ENCODE peak calls at places on chromosome 19, in five cellular contexts. A, H, X, W and J are unnamed samples.

GRCh38 chr19:42279902-42280760 is 11.1 kb downstream of the CIC start:
- DNase-seq in A (peak; percentile 87), H (peak; percentile 88), X (peak; percentile 91), W (peak; percentile 95), J (peak; percentile 77)

GRCh38 chr19:30224689-30225606 is 147.2 kb upstream of the ZNF536 start:
- DNase-seq in A (no peak), H (no peak), X (peak; percentile 43), W (peak; percentile 70), J (peak; percentile 33)

GRCh38 chr19:51632126-51632525 is 1.9 kb upstream of the SIGLEC5 start:
- DNase-seq in A (no peak), H (no peak), X (no peak), W (no peak), J (no peak)

GRCh38 chr19:34519602-34520001 is 38.0 kb downstream of the WTIP start:
- DNase-seq in A (no peak), H (no peak), X (no peak), W (no peak), J (no peak)

GRCh38 chr19:11138659-11139526 is 16.7 kb downstream of the SPC24 start:
- DNase-seq in A (peak; percentile 54), H (peak; percentile 44), X (peak; percentile 49), W (peak; percentile 90), J (no peak)

GRCh38 chr19:33862991-33863390 is 66.3 kb downstream of the KCTD15 start:
- DNase-seq in A (no peak), H (no peak), X (no peak), W (no peak), J (no peak)

GRCh38 chr19:18898533-18899408 is 2.8 kb upstream of the CERS1 start:
- DNase-seq in A (no peak), H (no peak), X (no peak), W (no peak), J (no peak)

GRCh38 chr19:47609885-47610545 is 1.1 kb downstream of the BICRA start:
- DNase-seq in A (no peak), H (peak; percentile 48), X (peak; percentile 70), W (peak; percentile 75), J (peak; percentile 57)

GRCh38 chr19:29211562-29212416 is 1.2 kb downstream of the UQCRFS1 start:
- DNase-seq in A (no peak), H (no peak), X (no peak), W (no peak), J (no peak)

GRCh38 chr19:40282920-40283319 is 2.2 kb downstream of the AKT2 start:
- DNase-seq in A (no peak), H (no peak), X (no peak), W (no peak), J (no peak)

GRCh38 chr19:43639507-43640423 is at the start of gene CADM4:
- DNase-seq in A (no peak), H (peak; percentile 38), X (peak; percentile 66), W (peak; percentile 36), J (no peak)

GRCh38 chr19:50365434-50366306 is at the start of gene NAPSA:
- DNase-seq in A (no peak), H (no peak), X (no peak), W (no peak), J (no peak)

GRCh38 chr19:43464089-43464775 is 1.2 kb downstream of the LYPD3 start:
- DNase-seq in A (peak; percentile 48), H (peak; percentile 80), X (peak; percentile 79), W (peak; percentile 70), J (peak; percentile 61)

GRCh38 chr19:31285744-31286143 is 63.5 kb downstream of the TSHZ3 start:
- DNase-seq in A (no peak), H (no peak), X (no peak), W (no peak), J (no peak)

GRCh38 chr19:3073159-3073563 is 10.9 kb upstream of the TLE5 start:
- DNase-seq in A (no peak), H (no peak), X (no peak), W (peak; percentile 66), J (no peak)

DNA sequence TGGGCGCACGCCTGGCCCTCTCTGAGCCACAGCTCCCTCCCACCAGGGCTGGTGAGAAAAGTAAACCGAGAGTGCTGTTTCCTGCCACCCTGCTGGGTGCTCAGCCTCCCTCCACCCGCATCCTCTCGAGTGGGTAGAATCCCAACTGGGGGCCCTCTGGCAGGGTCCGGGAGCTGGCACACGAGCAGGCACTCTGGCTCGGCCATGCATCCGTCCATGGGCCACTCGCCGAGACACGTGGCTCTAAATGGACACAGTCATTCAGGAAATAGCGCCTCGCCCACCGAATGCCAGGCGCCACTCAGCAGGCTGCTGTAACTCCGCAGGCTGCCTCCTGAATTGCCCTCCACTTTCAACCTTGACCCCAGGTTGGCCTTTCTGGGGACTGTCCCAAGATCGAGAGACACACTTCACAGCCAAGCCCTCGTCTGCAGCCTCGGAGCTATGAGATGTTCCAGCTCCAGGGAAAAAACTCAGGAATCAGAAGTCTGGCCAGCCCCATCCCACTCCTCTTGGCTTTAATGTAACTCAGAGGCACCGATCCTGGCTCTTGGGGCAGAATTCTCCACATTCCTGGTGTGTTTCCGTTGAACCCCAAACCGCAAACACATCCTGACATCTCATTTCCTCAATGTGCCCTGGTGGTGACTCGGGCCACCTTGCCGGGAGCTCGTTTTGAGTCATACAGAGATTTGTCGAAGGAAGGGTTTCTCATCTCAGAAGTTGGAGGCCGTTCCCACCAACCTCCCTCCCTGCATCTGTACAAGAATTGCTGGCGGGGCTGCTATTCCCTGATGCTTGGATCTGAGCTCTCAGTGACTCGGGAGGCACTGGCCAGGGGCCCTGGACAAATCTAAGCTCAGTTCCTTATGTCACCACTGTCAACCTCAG is 14.1 kb downstream of the KLF2 start:
- DNase-seq in A (peak; percentile 60), H (no peak), X (no peak), W (no peak), J (no peak)
- TF ChIP-seq CTCF in A (peak; percentile 29), H (no peak), X (no peak), W (no peak), J (no peak)

GRCh38 chr19:44754743-44755066 is 6.2 kb downstream of the BCL3 start:
- DNase-seq in A (no peak), H (no peak), X (no peak), W (no peak), J (no peak)

GRCh38 chr19:44753932-44754742 is 5.6 kb downstream of the BCL3 start:
- DNase-seq in A (peak; percentile 87), H (peak; percentile 79), X (peak; percentile 65), W (peak; percentile 76), J (no peak)

GRCh38 chr19:44753619-44753931 is 5.1 kb downstream of the BCL3 start:
- DNase-seq in A (no peak), H (no peak), X (no peak), W (no peak), J (no peak)

GRCh38 chr19:44752123-44752815 is 3.8 kb downstream of the BCL3 start:
- DNase-seq in A (no peak), H (no peak), X (no peak), W (no peak), J (no peak)

DNA sequence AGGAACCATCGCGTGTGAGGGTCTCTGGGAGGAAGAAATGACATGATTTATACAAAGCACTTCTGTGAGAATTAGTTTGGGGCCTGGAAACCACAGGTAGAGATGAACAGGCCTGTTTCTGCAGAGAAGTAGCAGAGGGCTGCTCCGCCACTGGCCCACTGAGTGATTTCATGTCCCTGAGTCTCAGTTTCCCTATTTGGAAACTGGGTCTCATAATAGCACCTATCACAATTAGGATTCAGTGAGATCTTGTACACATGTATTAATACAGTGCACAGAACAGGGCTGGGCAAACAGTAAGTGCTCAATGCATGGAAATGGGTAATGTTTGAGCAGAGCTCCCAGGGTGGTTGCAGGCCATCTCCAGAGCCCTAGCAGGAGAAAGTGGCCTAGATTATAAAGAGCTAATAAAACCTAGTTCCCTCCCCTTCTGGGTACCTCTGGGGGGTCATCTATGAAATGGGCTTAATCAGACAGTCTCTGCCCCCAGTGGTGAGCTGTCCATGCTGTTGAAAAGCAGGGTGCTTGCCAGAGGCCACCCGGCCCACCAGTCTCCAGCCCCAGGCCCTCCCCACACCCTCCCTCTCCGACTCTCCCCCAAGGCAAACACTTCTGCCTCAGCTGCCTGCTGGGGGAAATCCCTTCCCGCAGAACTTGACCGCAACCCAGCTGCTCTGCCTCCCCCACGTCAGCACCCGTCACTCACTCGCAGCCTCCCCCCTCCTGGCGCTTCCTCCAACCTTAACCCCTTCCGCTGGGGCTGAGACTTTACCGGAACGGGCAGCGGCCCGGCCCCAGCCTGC is 4.5 kb downstream of the BCL3 start:
- DNase-seq in A (peak; percentile 80), H (peak; percentile 72), X (peak; percentile 70), W (peak; percentile 79), J (no peak)
- TF ChIP-seq CTCF in A (no peak), H (no peak), X (no peak), W (no peak), J (peak; percentile 9)

GRCh38 chr19:58516964-58517833 is 2.4 kb downstream of the ZBTB45 start:
- DNase-seq in A (no peak), H (peak; percentile 42), X (no peak), W (no peak), J (no peak)
- TF ChIP-seq CTCF in A (no peak), H (no peak), X (no peak), W (no peak), J (no peak)

GRCh38 chr19:46297700-46298476 is 1.0 kb downstream of the HIF3A start:
- DNase-seq in A (peak; percentile 47), H (peak; percentile 35), X (no peak), W (peak; percentile 39), J (no peak)
- TF ChIP-seq CTCF in A (peak; percentile 36), H (no peak), X (no peak), W (no peak), J (no peak)

GRCh38 chr19:7326105-7326877 is 22.4 kb upstream of the ARHGEF18 start:
- DNase-seq in A (no peak), H (peak; percentile 80), X (peak; percentile 16), W (peak; percentile 32), J (no peak)
- TF ChIP-seq CTCF in A (peak; percentile 14), H (peak; percentile 54), X (no peak), W (peak; percentile 57), J (peak; percentile 53)